ENCODE peak calls at places on chromosomes 16 and 17, in six cellular contexts. O is esophagus squamous epithelium, B is ovary, X is prostate gland, Y is K562, H is heart left ventricle. R is an unnamed sample.

GRCh38 chr16:1277945-1278282 is 22.0 kb downstream of the TPSD1 start:
- DNase-seq in H (no peak), X (no peak), Y (no peak), O (no peak), B (no peak), R (no peak)

GRCh38 chr17:9529033-9529748 is 46.4 kb downstream of the STX8 start:
- DNase-seq in Y (peak), X (no peak), O (no peak), H (no peak), B (no peak), R (no peak)

GRCh38 chr17:45231481-45232116 is 9.9 kb downstream of the FMNL1 start:
- DNase-seq in O (no peak), Y (peak), X (no peak), H (no peak), B (no peak), R (peak)

GRCh38 chr17:75295220-75296158 is 6.3 kb upstream of the SLC25A19 start:
- DNase-seq in O (no peak), X (no peak), Y (peak), B (no peak), H (no peak), R (no peak)

GRCh38 chr16:17053536-17054160 is 417.1 kb downstream of the XYLT1 start:
- DNase-seq in X (no peak), Y (no peak), H (no peak), O (no peak), B (no peak), R (no peak)

GRCh38 chr16:53132406-53132805 is 77.6 kb downstream of the CHD9 start:
- DNase-seq in O (no peak), Y (no peak), H (no peak), X (no peak), B (no peak), R (no peak)

GRCh38 chr16:68179196-68179795 is 56.6 kb downstream of the ESRP2 start:
- DNase-seq in Y (no peak), B (no peak), O (no peak), X (no peak), H (no peak), R (no peak)

GRCh38 chr16:84950906-84951305 is 60.4 kb downstream of the ZDHHC7 start:
- DNase-seq in B (no peak), O (no peak), X (no peak), Y (peak), H (no peak), R (no peak)

GRCh38 chr17:48592097-48592496 is 1.5 kb downstream of the HOXB5 start:
- DNase-seq in X (no peak), B (no peak), O (no peak), Y (no peak), H (no peak), R (no peak)

GRCh38 chr16:47055136-47055885 is 81.8 kb upstream of the DNAJA2 start:
- DNase-seq in X (no peak), B (no peak), O (no peak), H (no peak), Y (no peak), R (peak)

GRCh38 chr16:1237990-1238389 is 2.5 kb upstream of the TPSAB1 start:
- DNase-seq in H (no peak), O (no peak), Y (no peak), B (no peak), X (no peak), R (peak)

GRCh38 chr17:12288007-12288406 is 267.3 kb downstream of the MAP2K4 start:
- DNase-seq in B (no peak), O (no peak), X (no peak), Y (no peak), H (no peak), R (no peak)

GRCh38 chr17:48520631-48521045 is 10.2 kb downstream of the HOXB1 start:
- DNase-seq in X (no peak), B (no peak), Y (no peak), H (no peak), O (no peak), R (no peak)

GRCh38 chr17:60153606-60154355 is 4.0 kb downstream of the CA4 start:
- DNase-seq in H (no peak), Y (no peak), O (no peak), X (no peak), B (no peak), R (peak)

GRCh38 chr17:19364699-19365498 is 2.4 kb upstream of the B9D1 start:
- DNase-seq in Y (no peak), H (no peak), X (no peak), O (no peak), B (peak), R (peak)

GRCh38 chr16:31390504-31391043 is 2.6 kb upstream of the ITGAD start:
- DNase-seq in H (no peak), B (no peak), O (no peak), X (no peak), Y (no peak), R (no peak)

GRCh38 chr16:12804395-12804794 is 708 bp upstream of the CPPED1 start:
- DNase-seq in X (no peak), O (no peak), H (no peak), Y (no peak), B (no peak), R (no peak)

GRCh38 chr16:30775381-30776099 is 11.5 kb downstream of the ZNF629 start:
- DNase-seq in H (peak), X (peak), O (no peak), Y (peak), B (peak), R (peak)

GRCh38 chr16:52785653-52786052 is 238.7 kb upstream of the TOX3 start:
- DNase-seq in Y (no peak), B (no peak), H (no peak), O (no peak), X (no peak), R (no peak)

GRCh38 chr16:27326738-27327585 is 13.2 kb downstream of the IL4R start:
- DNase-seq in O (peak), H (peak), B (peak), Y (no peak), X (peak), R (peak)

GRCh38 chr16:69741951-69742904 is 12.5 kb downstream of the NOB1 start:
- DNase-seq in H (peak), O (no peak), Y (no peak), X (peak), B (peak), R (peak)

GRCh38 chr16:85003076-85003475 is 8.3 kb downstream of the ZDHHC7 start:
- DNase-seq in O (no peak), Y (no peak), B (no peak), H (no peak), X (no peak), R (no peak)

GRCh38 chr17:50133769-50134099 is 3.8 kb upstream of the SAMD14 start:
- DNase-seq in B (peak), H (no peak), O (no peak), Y (no peak), X (no peak), R (no peak)

GRCh38 chr17:49224997-49225337 is 5.6 kb downstream of the PHOSPHO1 start:
- DNase-seq in Y (no peak), H (no peak), O (no peak), X (no peak), B (no peak), R (no peak)

GRCh38 chr16:681746-682427 is 1.7 kb downstream of the STUB1 start:
- DNase-seq in H (no peak), Y (peak), O (no peak), B (peak), X (no peak), R (no peak)

GRCh38 chr17:81591971-81592370 is 39.8 kb upstream of the FAAP100 start:
- DNase-seq in B (no peak), Y (no peak), H (no peak), O (no peak), X (no peak), R (peak)

GRCh38 chr16:35188288-35189155 is 1729.1 kb downstream of the TP53TG3F start:
- DNase-seq in X (no peak), H (no peak), Y (peak), O (no peak), B (no peak), R (no peak)
- TF ChIP-seq CTCF in X (peak), H (peak), Y (peak), O (peak), B (no peak), R (no peak)

DNA sequence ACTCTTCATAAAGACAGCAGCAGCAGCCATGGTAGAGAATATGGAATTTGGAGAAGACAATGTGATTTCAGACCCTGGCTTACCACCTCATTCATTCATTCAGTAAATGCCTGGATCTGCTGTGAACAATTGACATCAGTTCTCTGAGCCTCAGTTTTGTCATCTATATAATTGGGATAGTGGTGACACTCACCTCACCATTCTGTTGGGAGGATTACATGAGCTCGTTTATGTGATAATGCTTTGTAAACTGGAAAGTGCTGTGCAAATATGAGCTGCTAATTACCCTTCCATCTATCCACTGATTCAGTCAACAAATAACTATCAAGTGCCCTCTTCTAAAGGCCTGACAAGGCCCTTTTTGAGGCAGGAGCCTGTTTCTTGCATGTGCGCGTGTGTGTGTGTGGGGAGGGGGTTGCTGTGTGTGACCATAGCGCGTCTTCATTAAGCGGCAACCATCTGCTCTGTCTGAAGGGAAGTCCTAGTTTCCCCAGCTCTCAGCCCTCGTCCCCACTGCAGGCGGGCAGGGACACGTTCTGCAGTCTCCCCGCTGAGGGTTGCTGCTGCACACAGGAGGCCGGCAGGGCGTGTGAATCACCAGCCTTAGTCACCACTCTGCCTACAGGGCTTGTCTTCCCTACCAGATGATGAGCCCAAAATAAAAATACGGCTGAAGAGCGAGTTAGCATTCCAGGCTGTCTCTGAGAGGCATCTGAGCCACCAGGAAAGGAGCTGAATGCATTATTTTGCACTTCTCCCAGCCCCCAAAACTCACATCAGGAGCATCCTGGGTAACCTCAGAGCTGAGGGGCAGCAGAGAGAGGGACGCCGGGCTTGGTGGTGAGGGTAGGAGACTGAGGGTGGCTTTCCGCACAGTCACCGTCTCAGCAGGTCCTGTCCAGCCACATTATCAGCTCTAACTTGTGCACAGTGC is 19.9 kb downstream of the ARL4D start:
- DNase-seq in B (peak), Y (peak), H (no peak), X (peak), O (no peak), R (no peak)
- TF ChIP-seq POLR2A in B (no peak), Y (no peak), H (no peak), X (peak), O (no peak), R (no peak)

GRCh38 chr16:4011940-4012629 is 104.2 kb downstream of the ADCY9 start:
- DNase-seq in B (no peak), O (no peak), X (no peak), H (no peak), Y (no peak), R (no peak)
- H3K27ac ChIP-seq in B (peak), O (no peak), X (no peak), H (no peak), Y (no peak), R (no peak)

GRCh38 chr16:8621221-8621571 is 302 bp upstream of the METTL22 start:
- DNase-seq in O (no peak), Y (no peak), B (no peak), X (no peak), H (no peak), R (no peak)
- TF ChIP-seq CTCF in O (no peak), Y (no peak), B (no peak), X (no peak), H (no peak), R (no peak)

GRCh38 chr16:88924834-88925539 is 52.0 kb downstream of the CBFA2T3 start:
- DNase-seq in H (no peak), O (no peak), B (no peak), Y (peak), X (no peak), R (peak)
- TF ChIP-seq POLR2A in H (no peak), O (no peak), B (no peak), Y (no peak), X (no peak), R (no peak)

R was measured in spleen.